ENCODE peak calls at places on chromosomes 6 and 20, in four cellular contexts. D, H, N and L are unnamed samples.

GRCh38 chr6:131059486-131059885 is 3.6 kb downstream of the EPB41L2 start:
- DNase-seq in D (no peak), H (no peak), N (no peak), L (no peak)

GRCh38 chr20:11676618-11677289 is 240.9 kb upstream of the BTBD3 start:
- DNase-seq in D (no peak), H (no peak), N (no peak), L (peak; percentile 31)

GRCh38 chr20:23205656-23206055 is 119.5 kb upstream of the CD93 start:
- DNase-seq in D (no peak), H (no peak), N (no peak), L (no peak)

GRCh38 chr20:16158090-16158975 is 414.9 kb downstream of the KIF16B start:
- DNase-seq in D (no peak), H (no peak), N (no peak), L (no peak)

GRCh38 chr6:106512048-106512957 is 117.0 kb downstream of the RTN4IP1 start:
- DNase-seq in D (peak; percentile 22), H (peak; percentile 80), N (peak; percentile 89), L (no peak)

GRCh38 chr6:75205776-75206334 is at the start of gene COL12A1:
- DNase-seq in D (no peak), H (no peak), N (no peak), L (no peak)

GRCh38 chr6:16602035-16602434 is 159.2 kb downstream of the ATXN1 start:
- DNase-seq in D (no peak), H (no peak), N (peak; percentile 74), L (no peak)

GRCh38 chr6:38175786-38176185 is 356.3 kb downstream of the ZFAND3 start:
- DNase-seq in D (no peak), H (no peak), N (no peak), L (no peak)

GRCh38 chr6:42131531-42131930 is 10.9 kb downstream of the C6orf132 start:
- DNase-seq in D (no peak), H (no peak), N (no peak), L (no peak)

GRCh38 chr6:28927856-28928255 is 4.1 kb upstream of the TRIM27 start:
- DNase-seq in D (no peak), H (no peak), N (no peak), L (no peak)

GRCh38 chr6:31058128-31058894 is 48.0 kb downstream of the MUC22 start:
- DNase-seq in D (no peak), H (no peak), N (no peak), L (peak; percentile 72)

GRCh38 chr6:82766476-82766875 is 299.2 kb downstream of the UBE3D start:
- DNase-seq in D (no peak), H (no peak), N (no peak), L (no peak)